ENCODE peak calls at places on chromosomes 3 and 15, in eight cellular contexts. P, I, U, W, N, C, D and T are unnamed samples.

GRCh38 chr3:68787227-68787626 is 145.1 kb downstream of the TAFA4 start:
- DNase-seq in C (no peak), I (no peak), D (no peak), U (no peak), W (no peak), N (no peak), P (peak; percentile 45), T (no peak)

GRCh38 chr3:188749010-188749617 is 422.7 kb upstream of the TPRG1 start:
- DNase-seq in U (no peak), C (peak; percentile 16), P (peak; percentile 5), D (no peak), I (no peak), W (no peak), N (no peak), T (no peak)

GRCh38 chr15:58490405-58491150 is 58.8 kb downstream of the LIPC start:
- DNase-seq in N (no peak), P (no peak), U (no peak), C (no peak), W (no peak), D (no peak), I (no peak), T (no peak)

GRCh38 chr3:24495334-24495994 is 814 bp upstream of the THRB start:
- DNase-seq in U (peak; percentile 56), N (peak; percentile 53), W (peak; percentile 24), I (peak; percentile 70), P (peak; percentile 63), C (peak; percentile 80), D (peak; percentile 76), T (peak; percentile 70)

GRCh38 chr3:139326131-139326530 is 17.7 kb upstream of the MRPS22 start:
- DNase-seq in W (no peak), U (no peak), N (no peak), P (no peak), I (no peak), C (no peak), D (no peak), T (no peak)

GRCh38 chr3:32280262-32280910 is 41.9 kb downstream of the CMTM8 start:
- DNase-seq in P (no peak), N (no peak), D (no peak), W (no peak), C (no peak), U (no peak), I (no peak), T (no peak)

GRCh38 chr15:80061581-80061980 is 2.1 kb downstream of the ZFAND6 start:
- DNase-seq in U (peak; percentile 10), C (no peak), N (no peak), I (no peak), D (no peak), W (no peak), P (no peak), T (no peak)

GRCh38 chr3:38131621-38132369 is 5.1 kb downstream of the ACAA1 start:
- DNase-seq in I (peak; percentile 44), P (peak; percentile 60), N (no peak), D (no peak), U (no peak), C (peak; percentile 82), W (no peak), T (peak; percentile 25)

GRCh38 chr15:75202251-75203016 is 752 bp downstream of the C15orf39 start:
- DNase-seq in N (peak; percentile 89), W (peak; percentile 56), U (peak; percentile 38), P (peak; percentile 81), D (peak; percentile 91), I (peak; percentile 80), C (peak; percentile 82), T (peak; percentile 85)

GRCh38 chr3:17023006-17023664 is 138.4 kb downstream of the PLCL2 start:
- DNase-seq in C (no peak), I (no peak), W (no peak), U (no peak), D (no peak), P (no peak), N (peak; percentile 28), T (no peak)

GRCh38 chr15:84981711-84982300 is at the start of gene PDE8A:
- DNase-seq in P (peak; percentile 78), W (peak; percentile 16), N (peak; percentile 44), I (peak; percentile 63), C (peak; percentile 67), U (no peak), D (peak; percentile 76), T (peak; percentile 60)

GRCh38 chr3:172125963-172126403 is 86.6 kb downstream of the FNDC3B start:
- DNase-seq in W (peak; percentile 48), C (no peak), I (no peak), D (peak; percentile 93), P (no peak), N (no peak), U (no peak), T (peak; percentile 73)

GRCh38 chr15:79035111-79035601 is 55.4 kb downstream of the RASGRF1 start:
- DNase-seq in W (no peak), P (peak; percentile 73), N (no peak), D (no peak), U (no peak), C (no peak), I (no peak), T (no peak)

GRCh38 chr15:52013151-52013791 is 5.7 kb upstream of the MAPK6 start:
- DNase-seq in C (peak; percentile 36), N (no peak), W (no peak), I (no peak), P (no peak), D (no peak), U (no peak), T (no peak)

GRCh38 chr15:58469432-58470353 is 37.9 kb downstream of the LIPC start:
- DNase-seq in U (peak; percentile 90), D (no peak), I (peak; percentile 69), W (no peak), P (no peak), C (peak; percentile 54), N (peak; percentile 66), T (peak; percentile 54)

GRCh38 chr15:99550077-99550476 is 15.7 kb upstream of the MEF2A start:
- DNase-seq in P (no peak), I (no peak), C (peak; percentile 33), W (no peak), U (no peak), N (no peak), D (no peak), T (no peak)

GRCh38 chr15:67076147-67076843 is 10.9 kb downstream of the SMAD3 start:
- DNase-seq in U (no peak), D (no peak), P (no peak), N (no peak), I (peak; percentile 76), C (peak; percentile 85), W (no peak), T (peak; percentile 58)

GRCh38 chr3:24963762-24964625 is 464.1 kb upstream of the RARB start:
- DNase-seq in C (peak; percentile 6), N (no peak), P (peak; percentile 10), W (no peak), D (no peak), U (peak; percentile 15), I (no peak), T (no peak)

GRCh38 chr3:60856299-60857046 is 394.8 kb downstream of the FHIT start:
- DNase-seq in P (no peak), C (no peak), N (no peak), W (no peak), U (no peak), D (no peak), I (no peak), T (no peak)

GRCh38 chr3:150141790-150142189 is 171.1 kb upstream of the PFN2 start:
- DNase-seq in C (no peak), D (no peak), U (no peak), I (no peak), P (no peak), N (no peak), W (no peak), T (no peak)

GRCh38 chr3:150144309-150144708 is 173.6 kb upstream of the PFN2 start:
- DNase-seq in U (no peak), W (no peak), C (no peak), D (no peak), N (no peak), I (no peak), P (no peak), T (no peak)

GRCh38 chr3:150145659-150146058 is 175.0 kb upstream of the PFN2 start:
- DNase-seq in N (no peak), U (no peak), W (no peak), P (no peak), I (no peak), D (peak; percentile 67), C (no peak), T (no peak)

GRCh38 chr3:150140614-150141321 is 170.1 kb upstream of the PFN2 start:
- DNase-seq in P (no peak), C (peak; percentile 30), W (no peak), D (no peak), U (no peak), I (no peak), N (no peak), T (no peak)

GRCh38 chr3:150142936-150143335 is 172.2 kb upstream of the PFN2 start:
- DNase-seq in U (no peak), W (no peak), C (no peak), N (no peak), I (no peak), D (no peak), P (no peak), T (no peak)
- TF ChIP-seq EP300 in U (no peak), W (no peak), C (no peak), N (no peak), I (no peak), D (no peak), P (no peak), T (no peak)

DNA sequence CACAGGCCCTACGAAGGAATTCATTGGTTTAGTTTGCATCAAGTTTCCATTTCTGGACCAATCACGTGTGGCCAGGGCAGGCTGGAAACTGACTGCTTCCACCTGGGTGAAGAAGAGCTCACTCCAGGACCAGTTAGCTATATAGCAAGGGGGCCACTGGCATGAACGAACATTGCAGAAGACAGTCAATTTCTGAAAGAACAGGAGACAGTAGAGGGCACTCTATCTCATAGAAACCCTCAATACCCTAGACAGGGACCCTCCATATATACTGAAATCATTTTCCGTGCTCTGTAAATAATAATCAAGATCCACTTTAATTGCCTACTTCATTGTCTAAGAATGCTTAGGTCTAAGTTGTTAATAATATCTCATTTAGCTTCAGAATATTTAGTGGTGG is 215.6 kb downstream of the CADPS start:
- DNase-seq in U (no peak), P (no peak), D (no peak), I (no peak), N (no peak), C (no peak), W (no peak), T (no peak)
- TF ChIP-seq CTCF in U (peak; percentile 43), P (peak; percentile 28), D (no peak), I (no peak), N (no peak), C (no peak), W (no peak), T (no peak)

DNA sequence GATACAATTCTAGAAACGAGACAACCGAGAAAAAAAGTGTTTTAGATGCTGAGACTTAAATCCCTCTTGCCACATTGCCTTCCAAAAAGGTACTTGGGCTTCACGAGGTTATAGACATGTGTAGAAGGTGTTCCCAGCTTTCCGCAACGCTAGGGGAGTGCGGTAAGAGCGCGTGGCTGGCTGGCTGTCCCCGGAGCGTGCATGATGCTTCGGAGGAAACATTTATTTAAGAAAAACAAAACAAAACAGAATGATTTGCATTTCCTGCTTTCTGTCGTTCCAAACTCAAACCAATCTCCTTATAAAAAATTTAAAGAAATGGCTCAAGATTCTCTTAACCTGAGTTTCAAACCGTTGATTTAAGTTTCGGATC is 841 bp downstream of the SLC6A20 start:
- DNase-seq in N (no peak), U (no peak), P (no peak), I (no peak), C (no peak), D (no peak), W (no peak), T (no peak)
- H3K4me3 ChIP-seq in N (peak overlapping the region; percentile 59), U (no peak overlapping the region), P (no peak overlapping the region), I (peak overlapping the region; percentile 48), C (no peak overlapping the region), D (no peak overlapping the region), W (peak overlapping the region; percentile 65), T (peak overlapping the region; percentile 50)

GRCh38 chr3:13718437-13718836 is 161.4 kb downstream of the WNT7A start:
- DNase-seq in N (no peak), D (peak; percentile 48), W (no peak), P (peak; percentile 11), U (peak; percentile 61), I (no peak), C (no peak), T (peak; percentile 20)
- TF ChIP-seq EP300 in N (no peak), D (no peak), W (no peak), P (no peak), U (no peak), I (no peak), C (no peak), T (no peak)